ENCODE peak calls at places on chromosome 19, in seven cellular contexts. Q is PC-9, N is right lobe of liver, E is tibial artery, G is cardiac muscle cell, U is fibroblast of lung, J is endothelial cell of umbilical vein. H is an unnamed sample. For H3K4me1, the result is how much of the 10 kb centered on the place peaks cover.

GRCh38 chr19:15464394-15465385 is at the start of gene RASAL3:
- DNase-seq in G (no peak), E (no peak), J (no peak), Q (no peak), N (peak), U (no peak), H (no peak)

GRCh38 chr19:709965-710714 is 1.4 kb downstream of the PALM start:
- DNase-seq in N (no peak), Q (no peak), U (no peak), G (no peak), J (no peak), E (peak), H (peak)

GRCh38 chr19:662207-662961 is 630 bp downstream of the RNF126 start:
- DNase-seq in N (peak), E (no peak), Q (peak), J (peak), U (no peak), G (peak), H (no peak)

GRCh38 chr19:33796164-33797100 is at the start of gene KCTD15:
- DNase-seq in E (no peak), Q (no peak), U (peak), N (no peak), G (peak), J (peak), H (no peak)

GRCh38 chr19:55678121-55678671 is 3.2 kb downstream of the EPN1 start:
- DNase-seq in U (no peak), G (no peak), J (no peak), N (no peak), E (peak), Q (no peak), H (no peak)

GRCh38 chr19:5036733-5037681 is 68.1 kb downstream of the KDM4B start:
- DNase-seq in Q (no peak), U (peak), E (no peak), N (peak), J (peak), G (peak), H (no peak)

GRCh38 chr19:21127898-21128297 is 13.9 kb upstream of the ZNF431 start:
- DNase-seq in J (no peak), N (no peak), G (no peak), U (no peak), E (no peak), Q (no peak), H (no peak)

GRCh38 chr19:35438527-35438926 is 9.5 kb upstream of the FFAR2 start:
- DNase-seq in J (no peak), G (peak), U (no peak), E (no peak), Q (no peak), N (no peak), H (no peak)

GRCh38 chr19:19591133-19591825 is 27.2 kb downstream of the PBX4 start:
- DNase-seq in U (peak), Q (peak), J (no peak), E (no peak), N (no peak), G (no peak), H (peak)

GRCh38 chr19:40797963-40798222 is 1.1 kb upstream of the EGLN2 start:
- DNase-seq in U (no peak), G (no peak), J (no peak), Q (no peak), N (no peak), E (no peak), H (no peak)

GRCh38 chr19:5857203-5858081 is 6.2 kb upstream of the FUT3 start:
- DNase-seq in U (no peak), G (no peak), J (no peak), E (no peak), Q (no peak), N (no peak), H (no peak)

GRCh38 chr19:15812059-15812722 is 3.3 kb downstream of the OR10H1 start:
- DNase-seq in E (no peak), G (no peak), J (no peak), N (peak), Q (peak), U (no peak), H (no peak)

GRCh38 chr19:12784394-12784870 is 6.9 kb upstream of the JUNB start:
- DNase-seq in N (no peak), Q (peak), G (no peak), U (no peak), E (no peak), J (no peak), H (no peak)

GRCh38 chr19:58181902-58182576 is 822 bp upstream of the ZNF274 start:
- DNase-seq in E (no peak), N (peak), G (peak), U (peak), J (peak), Q (peak), H (no peak)

GRCh38 chr19:10508707-10509106 is 5.6 kb upstream of the KEAP1 start:
- DNase-seq in E (no peak), Q (no peak), N (no peak), J (no peak), G (no peak), U (no peak), H (no peak)

GRCh38 chr19:19053508-19054314 is 10.1 kb upstream of the SLC25A42 start:
- DNase-seq in Q (no peak), J (peak), G (peak), U (peak), E (no peak), N (peak), H (no peak)

GRCh38 chr19:1008268-1009042 is 8.2 kb downstream of the GRIN3B start:
- DNase-seq in G (no peak), Q (no peak), E (no peak), J (no peak), U (no peak), N (no peak), H (no peak)

GRCh38 chr19:14768001-14768400 is 10.4 kb downstream of the ADGRE2 start:
- DNase-seq in E (no peak), Q (no peak), U (no peak), G (no peak), N (no peak), J (no peak), H (no peak)

GRCh38 chr19:5686647-5687359 is 3.3 kb upstream of the RPL36 start:
- DNase-seq in J (peak), G (peak), E (peak), N (peak), Q (peak), U (peak), H (peak)

GRCh38 chr19:4732680-4733114 is 9.1 kb upstream of the DPP9 start:
- DNase-seq in G (peak), J (peak), Q (peak), E (no peak), U (peak), N (no peak), H (no peak)

GRCh38 chr19:58491393-58491792 is 15.2 kb downstream of the ZNF446 start:
- DNase-seq in J (no peak), E (no peak), N (no peak), U (no peak), G (no peak), Q (no peak), H (no peak)

GRCh38 chr19:8113017-8113416 is 36.4 kb downstream of the FBN3 start:
- DNase-seq in E (no peak), Q (peak), U (no peak), J (no peak), N (no peak), G (no peak), H (no peak)

GRCh38 chr19:11096210-11096841 is 7.1 kb downstream of the LDLR start:
- DNase-seq in E (peak), J (peak), N (no peak), G (no peak), Q (peak), U (peak), H (no peak)

GRCh38 chr19:1205114-1206062 is at the start of gene STK11:
- DNase-seq in E (peak), J (peak), G (peak), Q (peak), N (peak), U (peak), H (peak)

GRCh38 chr19:56161534-56161933 is 14.3 kb upstream of the GALP start:
- DNase-seq in J (no peak), Q (no peak), U (no peak), N (no peak), E (no peak), G (no peak), H (no peak)

GRCh38 chr19:7873304-7874079 is 698 bp downstream of the PRR36 start:
- DNase-seq in U (no peak), G (peak), N (no peak), Q (no peak), E (no peak), J (no peak), H (no peak)

GRCh38 chr19:33421368-33421767 is 47.9 kb downstream of the CEBPG start:
- DNase-seq in J (no peak), E (no peak), Q (no peak), G (no peak), U (no peak), N (no peak), H (no peak)

GRCh38 chr19:18487576-18488402 is 34.1 kb downstream of the ELL start:
- DNase-seq in U (no peak), J (no peak), E (no peak), G (no peak), N (no peak), Q (no peak), H (no peak)

GRCh38 chr19:58154287-58154678 is 3.7 kb upstream of the ZNF329 start:
- DNase-seq in J (peak), Q (peak), N (peak), E (peak), G (peak), U (peak), H (peak)

GRCh38 chr19:29596885-29597525 is 9.1 kb upstream of the POP4 start:
- DNase-seq in Q (no peak), N (no peak), J (no peak), G (peak), U (peak), E (no peak), H (no peak)

GRCh38 chr19:58380736-58381459 is at the start of gene ZNF837:
- DNase-seq in U (peak), E (peak), G (peak), J (peak), Q (peak), N (peak), H (peak)

GRCh38 chr19:34355201-34355600 is 9.8 kb upstream of the GPI start:
- DNase-seq in G (no peak), E (no peak), J (no peak), U (no peak), Q (no peak), N (no peak), H (no peak)

GRCh38 chr19:28519950-28520861 is 692.7 kb downstream of the UQCRFS1 start:
- DNase-seq in J (no peak), U (no peak), N (peak), G (no peak), Q (no peak), E (no peak), H (no peak)

GRCh38 chr19:1238373-1239303 is 833 bp upstream of the CBARP start:
- DNase-seq in G (no peak), J (no peak), E (no peak), Q (no peak), N (no peak), U (no peak), H (no peak)

GRCh38 chr19:56699552-56699951 is 28.0 kb upstream of the ZNF835 start:
- DNase-seq in E (no peak), U (no peak), Q (no peak), N (no peak), G (no peak), J (no peak), H (no peak)

GRCh38 chr19:41083516-41083915 is 4.7 kb upstream of the CYP2A13 start:
- DNase-seq in U (no peak), E (no peak), N (no peak), G (no peak), Q (peak), J (no peak), H (no peak)

GRCh38 chr19:53112286-53112685 is 9.1 kb upstream of the ZNF160 start:
- DNase-seq in Q (no peak), U (no peak), N (no peak), J (no peak), E (no peak), G (no peak), H (no peak)

GRCh38 chr19:28878862-28879566 is 333.9 kb downstream of the UQCRFS1 start:
- DNase-seq in N (peak), G (peak), E (peak), Q (no peak), U (peak), J (peak), H (peak)

DNA sequence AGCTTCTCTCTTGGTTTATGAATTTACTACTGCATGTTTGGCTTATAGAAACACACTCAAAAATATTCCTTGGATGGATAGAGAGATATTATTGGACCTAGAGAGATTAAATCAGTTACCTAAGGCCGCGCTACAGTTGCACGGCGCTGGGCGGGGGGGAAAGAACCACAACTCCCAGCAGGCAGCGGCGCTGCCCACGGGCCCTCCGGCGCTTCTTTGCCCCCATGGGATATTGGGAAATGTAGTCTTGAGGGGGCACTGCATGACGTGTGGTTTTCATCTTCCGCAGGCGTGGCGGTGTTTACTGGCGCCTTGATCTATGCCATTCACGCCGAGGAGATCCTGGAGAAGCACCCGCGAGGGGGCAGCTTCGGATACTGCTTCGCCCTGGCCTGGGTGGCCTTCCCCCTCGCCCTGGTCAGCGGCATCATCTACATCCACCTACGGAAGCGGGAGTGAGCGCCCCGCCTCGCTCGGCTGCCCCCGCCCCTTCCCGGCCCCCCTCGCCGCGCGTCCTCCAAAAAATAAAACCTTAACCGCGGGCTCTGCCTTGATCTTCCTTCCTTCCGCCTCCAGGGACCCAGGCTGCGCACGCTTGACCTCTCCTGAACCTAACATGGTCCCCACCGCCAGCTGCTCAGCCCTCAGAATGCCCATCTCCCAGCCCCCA is 4.8 kb downstream of the EMP3 start:
- DNase-seq in E (peak), U (no peak), N (peak), J (peak), Q (no peak), G (peak), H (no peak)
- H3K4me1 ChIP-seq in E (under half), U (under half), N (under half), J (under half), Q (under half), G (under half), H (under half)

DNA sequence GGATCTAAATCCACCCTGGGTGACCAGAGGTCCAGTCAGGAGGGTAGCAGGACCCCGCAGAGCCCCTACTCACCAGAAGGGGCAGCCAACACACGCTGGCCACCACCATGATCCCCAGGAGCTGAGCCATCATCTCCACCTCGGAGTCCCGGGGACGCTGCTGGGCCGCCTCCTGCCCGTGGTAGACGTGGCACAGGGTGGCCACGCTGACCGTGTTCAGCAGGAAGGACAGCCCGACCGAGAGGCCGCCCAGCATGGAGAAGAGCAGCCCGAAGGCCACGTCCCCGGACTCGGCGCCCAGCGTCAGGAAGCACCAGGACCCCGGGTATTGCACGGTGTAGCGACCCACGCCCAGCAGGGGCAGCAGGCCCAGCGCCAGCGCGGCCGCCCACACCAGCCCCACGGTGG is 6.9 kb downstream of the TBXA2R start:
- DNase-seq in N (no peak), Q (no peak), U (no peak), J (no peak), G (no peak), E (no peak), H (no peak)
- TF ChIP-seq CTCF in N (no peak), Q (peak), U (no peak), J (no peak), G (peak), E (no peak), H (no peak)

GRCh38 chr19:42122691-42123607 is 9.3 kb downstream of the POU2F2 start:
- DNase-seq in J (no peak), U (no peak), E (no peak), G (no peak), N (no peak), Q (no peak), H (no peak)
- H3K27ac ChIP-seq in J (peak), U (no peak), E (no peak), G (no peak), N (no peak), Q (no peak), H (no peak)

GRCh38 chr19:17103177-17103576 is 27.6 kb downstream of the MYO9B start:
- DNase-seq in E (no peak), Q (peak), N (no peak), J (peak), U (peak), G (no peak), H (no peak)
- H3K4me1 ChIP-seq in E (under half), Q (under half), N (under half), J (under half), U (under half), G (under half), H (under half)

GRCh38 chr19:45985321-45985720 is 9.9 kb upstream of the CCDC61 start:
- DNase-seq in N (no peak), U (no peak), J (no peak), G (no peak), Q (no peak), E (no peak), H (no peak)

GRCh38 chr19:45995715-45996385 is 583 bp downstream of the CCDC61 start:
- DNase-seq in N (no peak), J (no peak), Q (no peak), E (no peak), G (no peak), U (no peak), H (no peak)

GRCh38 chr19:45994989-45995714 is at the start of gene CCDC61:
- DNase-seq in J (peak), G (peak), E (peak), Q (peak), N (peak), U (peak), H (peak)

GRCh38 chr19:45994456-45994988 is 745 bp upstream of the CCDC61 start:
- DNase-seq in Q (no peak), N (no peak), J (no peak), U (peak), E (no peak), G (no peak), H (no peak)

GRCh38 chr19:45990113-45990728 is 5.0 kb upstream of the CCDC61 start:
- DNase-seq in Q (no peak), U (no peak), E (peak), J (no peak), N (no peak), G (no peak), H (no peak)
- TF ChIP-seq CTCF in Q (no peak), U (no peak), E (no peak), J (no peak), N (no peak), G (no peak), H (no peak)

DNA sequence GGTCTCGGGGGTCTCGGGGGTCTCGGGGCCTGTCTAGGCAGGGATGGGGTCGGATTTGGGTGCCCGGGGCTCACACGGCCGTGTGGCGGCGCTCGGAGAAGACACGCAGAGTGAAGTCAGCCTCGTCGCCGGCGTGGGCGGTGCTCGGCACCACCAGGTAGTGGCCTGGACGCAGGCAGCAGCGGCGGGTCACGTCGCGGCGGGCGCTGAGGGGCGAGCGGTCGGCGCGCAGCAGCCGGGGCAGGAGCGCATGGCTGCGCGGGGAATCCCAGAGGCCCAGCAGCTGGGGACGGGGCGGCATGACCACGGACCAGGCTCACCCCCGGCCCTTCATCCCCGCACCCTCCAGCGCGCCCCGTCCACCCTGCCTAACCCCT is 8.2 kb downstream of the CAPN12 start:
- DNase-seq in E (no peak), Q (no peak), N (peak), U (no peak), J (no peak), G (peak), H (no peak)
- H3K27ac ChIP-seq in E (peak), Q (peak), N (peak), U (no peak), J (no peak), G (no peak), H (peak)

GRCh38 chr19:16889883-16890460 is 1.2 kb downstream of the F2RL3 start:
- DNase-seq in Q (no peak), E (no peak), J (no peak), U (no peak), N (no peak), G (no peak), H (no peak)

GRCh38 chr19:16887353-16888265 is 1.2 kb upstream of the F2RL3 start:
- DNase-seq in G (no peak), Q (peak), J (no peak), N (no peak), E (no peak), U (no peak), H (no peak)

GRCh38 chr19:16888629-16889371 is at the start of gene F2RL3:
- DNase-seq in E (peak), G (peak), U (peak), Q (peak), J (peak), N (no peak), H (peak)

GRCh38 chr19:16890461-16891184 is 1.8 kb downstream of the F2RL3 start:
- DNase-seq in U (no peak), Q (no peak), J (no peak), E (no peak), G (peak), N (no peak), H (no peak)

GRCh38 chr19:16889429-16889882 is 657 bp downstream of the F2RL3 start:
- DNase-seq in N (no peak), Q (peak), E (no peak), G (no peak), J (no peak), U (no peak), H (no peak)
- H3K4me1 ChIP-seq in N (under half), Q (under half), E (under half), G (under half), J (under half), U (under half), H (under half)

GRCh38 chr19:50205681-50206138 is 2.3 kb downstream of the MYH14 start:
- DNase-seq in E (no peak), J (no peak), Q (peak), U (no peak), G (no peak), N (peak), H (no peak)
- TF ChIP-seq CTCF in E (no peak), J (no peak), Q (peak), U (no peak), G (no peak), N (no peak), H (no peak)

DNA sequence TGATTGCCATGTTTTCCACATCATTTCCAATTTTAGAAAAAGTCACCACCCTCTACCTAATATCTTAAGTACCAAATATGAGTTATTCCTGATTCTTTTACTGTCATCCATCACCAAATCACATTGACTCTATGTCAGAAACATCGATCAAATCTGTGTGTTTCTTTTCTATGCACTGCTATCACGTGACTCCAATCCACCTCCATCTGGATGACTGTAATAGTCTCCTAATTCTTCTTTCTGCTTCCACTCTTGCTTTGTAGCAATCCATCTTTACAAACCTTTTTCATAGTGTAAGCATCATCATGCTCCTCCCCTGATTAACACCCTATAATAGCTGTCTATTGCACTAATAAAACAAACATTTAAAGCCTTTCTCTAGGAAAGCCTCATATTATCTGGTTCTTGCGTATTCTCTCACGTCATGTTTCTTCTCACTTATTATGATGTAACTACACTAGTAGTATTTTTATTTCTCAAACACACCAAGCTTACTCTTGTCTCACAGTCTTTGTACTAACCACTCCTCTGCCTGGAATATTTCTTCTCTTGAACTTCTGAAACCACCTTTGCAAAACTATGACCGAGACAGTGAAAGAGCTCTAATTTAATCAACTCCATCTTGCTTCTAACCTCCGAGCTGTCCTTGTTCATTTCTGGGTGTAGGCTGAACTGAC is 10.7 kb upstream of the FPR3 start:
- DNase-seq in G (no peak), U (no peak), N (no peak), Q (no peak), E (no peak), J (no peak), H (no peak)
- H3K27ac ChIP-seq in G (no peak), U (peak), N (no peak), Q (no peak), E (no peak), J (no peak), H (peak)